ENCODE peak calls at places on chromosome 22, in four cellular contexts. E, H, J and C are unnamed samples.

GRCh38 chr22:27212617-27213177 is 555.3 kb downstream of the MIAT start:
- DNase-seq in E (no peak), H (no peak), J (no peak), C (peak; percentile 96)

GRCh38 chr22:40010752-40011145 is 16.0 kb downstream of the FAM83F start:
- DNase-seq in E (no peak), H (no peak), J (no peak), C (no peak)

GRCh38 chr22:19886605-19887250 is 32.1 kb upstream of the GNB1L start:
- DNase-seq in E (no peak), H (no peak), J (no peak), C (peak; percentile 78)

GRCh38 chr22:36463783-36464184 is 17.7 kb downstream of the TXN2 start:
- DNase-seq in E (no peak), H (no peak), J (no peak), C (peak; percentile 94)

GRCh38 chr22:37781434-37782059 is 26.2 kb upstream of the GCAT start:
- DNase-seq in E (peak; percentile 42), H (no peak), J (no peak), C (no peak)

GRCh38 chr22:36419177-36419911 is 31.6 kb upstream of the MYH9 start:
- DNase-seq in E (peak; percentile 100), H (no peak), J (peak; percentile 56), C (peak; percentile 59)

GRCh38 chr22:31162015-31162765 is 2.2 kb downstream of the RNF185 start:
- DNase-seq in E (no peak), H (no peak), J (no peak), C (peak; percentile 33)

GRCh38 chr22:27952091-27952490 is 33.0 kb upstream of the PITPNB start:
- DNase-seq in E (no peak), H (no peak), J (no peak), C (peak; percentile 87)

GRCh38 chr22:20105456-20106204 is 10.3 kb upstream of the RANBP1 start:
- DNase-seq in E (no peak), H (no peak), J (no peak), C (no peak)

GRCh38 chr22:36305813-36306212 is 52.9 kb downstream of the APOL1 start:
- DNase-seq in E (no peak), H (no peak), J (no peak), C (no peak)

GRCh38 chr22:45505991-45506743 is 3.5 kb downstream of the FBLN1 start:
- DNase-seq in E (no peak), H (no peak), J (no peak), C (no peak)

GRCh38 chr22:35443338-35443737 is 43.4 kb downstream of the MCM5 start:
- DNase-seq in E (no peak), H (no peak), J (no peak), C (no peak)

GRCh38 chr22:24554316-24555159 is at the start of gene GUCD1:
- DNase-seq in E (no peak), H (no peak), J (peak; percentile 24), C (peak; percentile 53)

GRCh38 chr22:37824674-37825641 is 1.8 kb downstream of the GALR3 start:
- DNase-seq in E (no peak), H (no peak), J (no peak), C (no peak)

GRCh38 chr22:26619510-26619909 is 1.7 kb upstream of the CRYBB1 start:
- DNase-seq in E (no peak), H (no peak), J (peak; percentile 37), C (no peak)

GRCh38 chr22:17964647-17965046 is 59.7 kb downstream of the MICAL3 start:
- DNase-seq in E (no peak), H (peak; percentile 65), J (no peak), C (no peak)

GRCh38 chr22:44815099-44816070 is 63.0 kb downstream of the ARHGAP8 start:
- DNase-seq in E (no peak), H (no peak), J (no peak), C (no peak)

GRCh38 chr22:40193429-40194421 is 16.0 kb downstream of the TNRC6B start:
- DNase-seq in E (no peak), H (no peak), J (no peak), C (peak; percentile 41)

GRCh38 chr22:30871391-30872281 is 96.9 kb downstream of the MORC2 start:
- DNase-seq in E (no peak), H (no peak), J (no peak), C (no peak)

GRCh38 chr22:41482319-41482935 is 13.5 kb downstream of the ACO2 start:
- DNase-seq in E (no peak), H (no peak), J (no peak), C (no peak)

GRCh38 chr22:37995460-37995859 is 11.1 kb upstream of the SOX10 start:
- DNase-seq in E (no peak), H (no peak), J (no peak), C (no peak)

GRCh38 chr22:39284142-39284980 is 35.1 kb downstream of the RPL3 start:
- DNase-seq in E (peak; percentile 38), H (no peak), J (no peak), C (no peak)

GRCh38 chr22:42131562-42131961 is 952 bp upstream of the CYP2D6 start:
- DNase-seq in E (peak; percentile 37), H (no peak), J (no peak), C (no peak)

GRCh38 chr22:35678836-35679235 is 30.6 kb downstream of the APOL6 start:
- DNase-seq in E (no peak), H (no peak), J (no peak), C (no peak)

DNA sequence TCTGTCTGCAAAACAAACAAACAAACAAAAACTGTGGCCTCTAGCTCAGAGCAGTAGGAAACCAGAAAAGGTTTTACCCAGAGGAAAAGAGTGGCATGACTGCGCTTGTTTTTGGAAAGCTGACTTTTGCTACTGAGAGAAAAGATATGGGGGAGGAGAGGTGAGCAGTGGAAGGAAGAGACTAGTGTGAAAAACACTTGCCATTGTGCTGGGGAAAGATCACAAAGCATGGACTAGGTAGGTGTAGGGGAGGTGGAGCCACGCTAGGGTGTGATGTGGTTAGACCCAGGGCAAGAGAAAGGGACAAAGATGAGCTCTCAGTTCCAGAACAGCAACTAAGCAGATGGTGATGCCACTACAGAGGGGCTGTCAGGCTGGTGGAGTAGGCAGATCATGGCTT is 319.2 kb downstream of the LARGE1 start:
- DNase-seq in E (no peak), H (no peak), J (no peak), C (no peak)
- TF ChIP-seq MYC in E (no peak), H (no peak), J (no peak), C (no peak)

GRCh38 chr22:50082197-50082715 is 3.0 kb downstream of the MLC1 start:
- DNase-seq in E (no peak), H (no peak), J (no peak), C (no peak)
- H2AFZ ChIP-seq in E (no peak overlapping the region), H (no peak overlapping the region), J (no peak overlapping the region), C (no peak overlapping the region)

DNA sequence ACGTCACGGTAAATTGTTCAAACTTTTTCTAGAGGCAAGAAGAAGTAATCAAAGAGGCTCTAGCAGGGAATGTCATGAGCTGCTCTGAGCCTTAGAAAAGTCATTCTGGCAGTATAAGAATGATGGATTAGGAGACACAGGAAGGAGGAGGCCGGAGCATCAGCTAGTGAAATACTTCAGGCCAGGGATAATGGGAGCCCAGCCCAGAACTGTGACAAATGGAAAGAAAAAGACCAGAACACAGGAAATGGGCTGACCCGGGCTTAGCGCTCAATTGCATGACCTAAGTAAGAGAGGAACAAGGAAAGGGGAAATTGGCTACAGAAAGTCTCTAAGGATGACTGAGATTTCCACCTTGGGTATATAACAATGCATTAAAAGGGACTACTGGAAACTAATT is 108.6 kb downstream of the LARGE1 start:
- DNase-seq in E (no peak), H (no peak), J (no peak), C (no peak)
- TF ChIP-seq MYC in E (no peak), H (no peak), J (no peak), C (no peak)

DNA sequence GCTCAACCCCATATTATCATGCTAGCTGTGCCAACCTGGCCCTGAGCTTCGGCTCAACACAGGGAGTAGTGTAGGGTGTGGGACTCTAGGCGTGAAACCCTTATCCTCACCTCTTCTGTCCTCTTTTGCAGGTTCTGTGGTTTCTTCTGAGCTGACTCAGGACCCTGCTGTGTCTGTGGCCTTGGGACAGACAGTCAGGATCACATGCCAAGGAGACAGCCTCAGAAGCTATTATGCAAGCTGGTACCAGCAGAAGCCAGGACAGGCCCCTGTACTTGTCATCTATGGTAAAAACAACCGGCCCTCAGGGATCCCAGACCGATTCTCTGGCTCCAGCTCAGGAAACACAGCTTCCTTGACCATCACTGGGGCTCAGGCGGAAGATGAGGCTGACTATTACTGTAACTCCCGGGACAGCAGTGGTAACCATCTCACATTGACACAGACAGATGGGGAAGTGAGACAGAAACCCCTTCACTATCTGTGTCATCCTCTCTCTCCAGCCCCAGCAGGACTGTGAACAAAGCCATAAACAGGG is 76.4 kb downstream of the GGTLC2 start:
- DNase-seq in E (no peak), H (peak; percentile 62), J (no peak), C (no peak)
- H2AFZ ChIP-seq in E (no peak overlapping the region), H (no peak overlapping the region), J (peak overlapping the region; percentile 65), C (no peak overlapping the region)